ENCODE peak calls at places on chromosomes 6 and 20, in seven cellular contexts. One of them, this sample, is unnamed.

GRCh38 chr6:17381429-17382147 is 11.8 kb upstream of the CAP2 start:
- DNase-seq in breast epithelium: no peak
- DNase-seq in upper lobe of left lung: no peak
- DNase-seq in SK-N-SH: no peak
- DNase-seq in HCT116: no peak
- DNase-seq in GM23338: no peak
- DNase-seq in stomach: no peak
- DNase-seq in this sample: no peak

GRCh38 chr6:167337675-167338449 is 13.0 kb downstream of the TTLL2 start:
- DNase-seq in breast epithelium: no peak
- DNase-seq in HCT116: no peak
- DNase-seq in upper lobe of left lung: no peak
- DNase-seq in stomach: no peak
- DNase-seq in GM23338: no peak
- DNase-seq in SK-N-SH: no peak
- DNase-seq in this sample: no peak

GRCh38 chr6:89035252-89036106 is 45.1 kb upstream of the PNRC1 start:
- DNase-seq in SK-N-SH: no peak
- DNase-seq in breast epithelium: peak; percentile 93
- DNase-seq in stomach: peak; percentile 72
- DNase-seq in upper lobe of left lung: no peak
- DNase-seq in HCT116: no peak
- DNase-seq in GM23338: no peak
- DNase-seq in this sample: peak; percentile 100

GRCh38 chr20:49386848-49387605 is 95.4 kb downstream of the KCNB1 start:
- DNase-seq in breast epithelium: no peak
- DNase-seq in HCT116: no peak
- DNase-seq in GM23338: no peak
- DNase-seq in SK-N-SH: peak; percentile 68
- DNase-seq in stomach: no peak
- DNase-seq in upper lobe of left lung: no peak
- DNase-seq in this sample: no peak

GRCh38 chr6:108546079-108547049 is 14.4 kb upstream of the FOXO3 start:
- DNase-seq in HCT116: no peak
- DNase-seq in breast epithelium: no peak
- DNase-seq in upper lobe of left lung: no peak
- DNase-seq in SK-N-SH: no peak
- DNase-seq in stomach: no peak
- DNase-seq in GM23338: no peak
- DNase-seq in this sample: no peak

GRCh38 chr20:63323298-63323820 is 30.4 kb downstream of the COL20A1 start:
- DNase-seq in HCT116: no peak
- DNase-seq in SK-N-SH: no peak
- DNase-seq in upper lobe of left lung: no peak
- DNase-seq in GM23338: peak; percentile 49
- DNase-seq in stomach: no peak
- DNase-seq in breast epithelium: no peak
- DNase-seq in this sample: no peak

GRCh38 chr6:24666097-24666615 is 543 bp downstream of the TDP2 start:
- DNase-seq in GM23338: no peak
- DNase-seq in stomach: peak; percentile 52
- DNase-seq in HCT116: no peak
- DNase-seq in upper lobe of left lung: peak; percentile 80
- DNase-seq in breast epithelium: no peak
- DNase-seq in SK-N-SH: peak; percentile 66
- DNase-seq in this sample: no peak

GRCh38 chr20:1805161-1805581 is 90.0 kb upstream of the SIRPA start:
- DNase-seq in GM23338: peak; percentile 54
- DNase-seq in SK-N-SH: no peak
- DNase-seq in breast epithelium: no peak
- DNase-seq in stomach: no peak
- DNase-seq in upper lobe of left lung: no peak
- DNase-seq in HCT116: no peak
- DNase-seq in this sample: peak; percentile 71

GRCh38 chr6:27892596-27893058 is 19.6 kb downstream of the OR2B2 start:
- DNase-seq in upper lobe of left lung: peak; percentile 92
- DNase-seq in GM23338: no peak
- DNase-seq in breast epithelium: no peak
- DNase-seq in HCT116: peak; percentile 34
- DNase-seq in stomach: no peak
- DNase-seq in SK-N-SH: no peak
- DNase-seq in this sample: no peak
- TF ChIP-seq POLR2AphosphoS5 in upper lobe of left lung: no peak
- TF ChIP-seq POLR2AphosphoS5 in GM23338: peak; percentile 12
- TF ChIP-seq POLR2AphosphoS5 in breast epithelium: no peak
- TF ChIP-seq POLR2AphosphoS5 in HCT116: no peak
- TF ChIP-seq POLR2AphosphoS5 in stomach: no peak
- TF ChIP-seq POLR2AphosphoS5 in SK-N-SH: no peak
- TF ChIP-seq POLR2AphosphoS5 in this sample: no peak

DNA sequence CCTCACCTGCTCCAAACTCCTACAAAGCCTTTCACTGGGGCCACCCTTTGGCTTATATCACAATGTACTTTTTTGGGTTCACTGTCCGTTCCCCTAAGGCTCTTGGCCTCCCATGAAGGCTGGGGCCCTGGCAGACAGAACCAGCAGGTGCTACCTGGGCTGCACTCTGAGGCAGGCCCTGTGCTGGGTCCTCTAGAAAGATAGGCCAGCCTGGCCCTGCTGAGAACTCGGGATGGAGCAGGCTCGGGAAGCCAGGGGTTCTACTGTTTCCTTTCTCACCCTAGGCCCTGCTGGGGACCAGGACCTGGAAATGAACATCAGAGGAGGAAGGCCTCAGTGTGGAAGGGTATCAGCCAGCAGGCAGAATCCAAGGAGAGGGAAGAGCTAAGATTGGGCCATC is 79.5 kb downstream of the MRPL14 start:
- DNase-seq in SK-N-SH: no peak
- DNase-seq in upper lobe of left lung: no peak
- DNase-seq in HCT116: no peak
- DNase-seq in stomach: no peak
- DNase-seq in breast epithelium: no peak
- DNase-seq in GM23338: no peak
- DNase-seq in this sample: no peak
- H3K4me1 ChIP-seq in SK-N-SH: peaks cover 87% of the 10 kb centered on the region
- H3K4me1 ChIP-seq in upper lobe of left lung: no peaks in the 10 kb centered on the region
- H3K4me1 ChIP-seq in HCT116: peaks cover 79% of the 10 kb centered on the region
- H3K4me1 ChIP-seq in stomach: peaks cover 64% of the 10 kb centered on the region
- H3K4me1 ChIP-seq in breast epithelium: peaks cover 21% of the 10 kb centered on the region
- H3K4me1 ChIP-seq in GM23338: peaks cover 8% of the 10 kb centered on the region
- H3K4me1 ChIP-seq in this sample: peaks cover 69% of the 10 kb centered on the region

GRCh38 chr6:41698350-41698781 is 37.0 kb downstream of the TFEB start:
- DNase-seq in GM23338: no peak
- DNase-seq in stomach: no peak
- DNase-seq in breast epithelium: no peak
- DNase-seq in SK-N-SH: peak; percentile 67
- DNase-seq in upper lobe of left lung: no peak
- DNase-seq in HCT116: no peak
- DNase-seq in this sample: no peak

GRCh38 chr6:41697902-41698349 is 37.5 kb downstream of the TFEB start:
- DNase-seq in GM23338: no peak
- DNase-seq in upper lobe of left lung: no peak
- DNase-seq in stomach: no peak
- DNase-seq in breast epithelium: no peak
- DNase-seq in SK-N-SH: no peak
- DNase-seq in HCT116: no peak
- DNase-seq in this sample: no peak

GRCh38 chr6:41700577-41701347 is 34.6 kb downstream of the TFEB start:
- DNase-seq in GM23338: peak; percentile 57
- DNase-seq in upper lobe of left lung: no peak
- DNase-seq in stomach: no peak
- DNase-seq in SK-N-SH: no peak
- DNase-seq in breast epithelium: no peak
- DNase-seq in HCT116: no peak
- DNase-seq in this sample: no peak

GRCh38 chr6:41696788-41697187 is 38.6 kb downstream of the TFEB start:
- DNase-seq in SK-N-SH: no peak
- DNase-seq in HCT116: no peak
- DNase-seq in GM23338: no peak
- DNase-seq in stomach: no peak
- DNase-seq in breast epithelium: no peak
- DNase-seq in upper lobe of left lung: no peak
- DNase-seq in this sample: no peak

GRCh38 chr6:41699063-41699462 is 36.3 kb downstream of the TFEB start:
- DNase-seq in HCT116: no peak
- DNase-seq in upper lobe of left lung: no peak
- DNase-seq in GM23338: no peak
- DNase-seq in stomach: no peak
- DNase-seq in breast epithelium: no peak
- DNase-seq in SK-N-SH: no peak
- DNase-seq in this sample: no peak
- TF ChIP-seq POLR2AphosphoS5 in HCT116: no peak
- TF ChIP-seq POLR2AphosphoS5 in upper lobe of left lung: no peak
- TF ChIP-seq POLR2AphosphoS5 in GM23338: no peak
- TF ChIP-seq POLR2AphosphoS5 in stomach: no peak
- TF ChIP-seq POLR2AphosphoS5 in breast epithelium: no peak
- TF ChIP-seq POLR2AphosphoS5 in SK-N-SH: no peak
- TF ChIP-seq POLR2AphosphoS5 in this sample: no peak

GRCh38 chr20:43925786-43926185 is 11.1 kb downstream of the TOX2 start:
- DNase-seq in HCT116: no peak
- DNase-seq in SK-N-SH: peak; percentile 67
- DNase-seq in upper lobe of left lung: no peak
- DNase-seq in breast epithelium: no peak
- DNase-seq in stomach: no peak
- DNase-seq in GM23338: no peak
- DNase-seq in this sample: no peak

GRCh38 chr20:43923322-43923721 is 8.7 kb downstream of the TOX2 start:
- DNase-seq in stomach: no peak
- DNase-seq in breast epithelium: no peak
- DNase-seq in GM23338: no peak
- DNase-seq in upper lobe of left lung: no peak
- DNase-seq in SK-N-SH: no peak
- DNase-seq in HCT116: no peak
- DNase-seq in this sample: no peak

GRCh38 chr20:43925215-43925614 is 10.6 kb downstream of the TOX2 start:
- DNase-seq in SK-N-SH: no peak
- DNase-seq in breast epithelium: no peak
- DNase-seq in upper lobe of left lung: no peak
- DNase-seq in stomach: no peak
- DNase-seq in HCT116: no peak
- DNase-seq in GM23338: no peak
- DNase-seq in this sample: no peak

GRCh38 chr20:43922614-43923013 is 8.0 kb downstream of the TOX2 start:
- DNase-seq in HCT116: no peak
- DNase-seq in SK-N-SH: no peak
- DNase-seq in GM23338: no peak
- DNase-seq in stomach: no peak
- DNase-seq in upper lobe of left lung: no peak
- DNase-seq in breast epithelium: no peak
- DNase-seq in this sample: no peak

GRCh38 chr20:43923917-43924316 is 9.3 kb downstream of the TOX2 start:
- DNase-seq in breast epithelium: no peak
- DNase-seq in GM23338: no peak
- DNase-seq in SK-N-SH: no peak
- DNase-seq in stomach: no peak
- DNase-seq in upper lobe of left lung: no peak
- DNase-seq in HCT116: no peak
- DNase-seq in this sample: no peak
- H3K4me1 ChIP-seq in breast epithelium: no peaks in the 10 kb centered on the region
- H3K4me1 ChIP-seq in GM23338: peaks cover 3% of the 10 kb centered on the region
- H3K4me1 ChIP-seq in SK-N-SH: peaks cover 28% of the 10 kb centered on the region
- H3K4me1 ChIP-seq in stomach: peaks cover 21% of the 10 kb centered on the region
- H3K4me1 ChIP-seq in upper lobe of left lung: peaks cover 17% of the 10 kb centered on the region
- H3K4me1 ChIP-seq in HCT116: peaks cover 31% of the 10 kb centered on the region
- H3K4me1 ChIP-seq in this sample: no peaks in the 10 kb centered on the region

DNA sequence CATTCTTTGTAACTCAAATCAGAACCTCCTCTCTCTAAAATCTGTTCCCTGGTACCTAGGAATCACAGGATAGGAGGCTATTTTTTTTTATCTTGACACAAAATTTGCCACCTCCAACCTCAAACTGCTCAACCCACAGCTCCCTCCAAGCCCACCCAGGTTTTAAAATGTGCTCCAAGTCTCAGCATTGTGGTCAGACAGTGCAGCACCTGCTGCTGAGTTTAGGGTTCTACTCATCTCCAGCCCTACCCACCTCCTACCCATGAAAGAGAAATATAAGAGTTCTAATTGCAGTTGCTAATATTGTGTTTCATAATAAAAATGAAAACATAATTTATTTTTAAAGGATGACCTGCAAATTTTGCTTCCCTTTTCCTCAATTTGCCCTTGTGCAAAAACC is 496.5 kb downstream of the MAFB start:
- DNase-seq in HCT116: no peak
- DNase-seq in GM23338: no peak
- DNase-seq in upper lobe of left lung: no peak
- DNase-seq in breast epithelium: no peak
- DNase-seq in stomach: no peak
- DNase-seq in SK-N-SH: no peak
- DNase-seq in this sample: no peak
- TF ChIP-seq POLR2AphosphoS5 in HCT116: no peak
- TF ChIP-seq POLR2AphosphoS5 in GM23338: no peak
- TF ChIP-seq POLR2AphosphoS5 in upper lobe of left lung: no peak
- TF ChIP-seq POLR2AphosphoS5 in breast epithelium: no peak
- TF ChIP-seq POLR2AphosphoS5 in stomach: no peak
- TF ChIP-seq POLR2AphosphoS5 in SK-N-SH: no peak
- TF ChIP-seq POLR2AphosphoS5 in this sample: no peak